ENCODE peak calls at places on chromosomes 7 and 10, in four cellular contexts. One of them, this sample, is unnamed.

GRCh38 chr7:95845007-95845406 is 72.7 kb downstream of the DYNC1I1 start:
- DNase-seq in breast epithelium: no peak
- DNase-seq in vagina: no peak
- DNase-seq in HL-60: no peak
- DNase-seq in this sample: no peak

GRCh38 chr7:158413962-158414961 is 173.4 kb downstream of the PTPRN2 start:
- DNase-seq in breast epithelium: no peak
- DNase-seq in vagina: no peak
- DNase-seq in HL-60: no peak
- DNase-seq in this sample: no peak

GRCh38 chr7:92255308-92255707 is 9.5 kb downstream of the ANKIB1 start:
- DNase-seq in breast epithelium: no peak
- DNase-seq in vagina: no peak
- DNase-seq in HL-60: no peak
- DNase-seq in this sample: no peak

GRCh38 chr7:1704326-1705241 is 34.5 kb downstream of the ELFN1 start:
- DNase-seq in breast epithelium: no peak
- DNase-seq in vagina: no peak
- DNase-seq in HL-60: no peak
- DNase-seq in this sample: peak

GRCh38 chr10:73859441-73860049 is 14.8 kb downstream of the CAMK2G start:
- DNase-seq in breast epithelium: no peak
- DNase-seq in vagina: no peak
- DNase-seq in HL-60: no peak
- DNase-seq in this sample: no peak

GRCh38 chr10:14366760-14367159 is 36.0 kb upstream of the FRMD4A start:
- DNase-seq in breast epithelium: no peak
- DNase-seq in vagina: no peak
- DNase-seq in HL-60: no peak
- DNase-seq in this sample: no peak

GRCh38 chr10:77618117-77618516 is 19.5 kb downstream of the KCNMA1 start:
- DNase-seq in breast epithelium: no peak
- DNase-seq in vagina: no peak
- DNase-seq in HL-60: no peak
- DNase-seq in this sample: no peak

GRCh38 chr7:51467384-51468017 is 150.9 kb upstream of the COBL start:
- DNase-seq in breast epithelium: no peak
- DNase-seq in vagina: peak
- DNase-seq in HL-60: no peak
- DNase-seq in this sample: no peak

GRCh38 chr7:95828824-95829428 is 56.6 kb downstream of the DYNC1I1 start:
- DNase-seq in breast epithelium: no peak
- DNase-seq in vagina: no peak
- DNase-seq in HL-60: no peak
- DNase-seq in this sample: no peak

GRCh38 chr10:42969909-42970308 is 107.0 kb upstream of the RET start:
- DNase-seq in breast epithelium: no peak
- DNase-seq in vagina: no peak
- DNase-seq in HL-60: no peak
- DNase-seq in this sample: no peak

GRCh38 chr7:109479388-109479787 is 909.7 kb downstream of the DNAJB9 start:
- DNase-seq in breast epithelium: no peak
- DNase-seq in vagina: no peak
- DNase-seq in HL-60: no peak
- DNase-seq in this sample: no peak

DNA sequence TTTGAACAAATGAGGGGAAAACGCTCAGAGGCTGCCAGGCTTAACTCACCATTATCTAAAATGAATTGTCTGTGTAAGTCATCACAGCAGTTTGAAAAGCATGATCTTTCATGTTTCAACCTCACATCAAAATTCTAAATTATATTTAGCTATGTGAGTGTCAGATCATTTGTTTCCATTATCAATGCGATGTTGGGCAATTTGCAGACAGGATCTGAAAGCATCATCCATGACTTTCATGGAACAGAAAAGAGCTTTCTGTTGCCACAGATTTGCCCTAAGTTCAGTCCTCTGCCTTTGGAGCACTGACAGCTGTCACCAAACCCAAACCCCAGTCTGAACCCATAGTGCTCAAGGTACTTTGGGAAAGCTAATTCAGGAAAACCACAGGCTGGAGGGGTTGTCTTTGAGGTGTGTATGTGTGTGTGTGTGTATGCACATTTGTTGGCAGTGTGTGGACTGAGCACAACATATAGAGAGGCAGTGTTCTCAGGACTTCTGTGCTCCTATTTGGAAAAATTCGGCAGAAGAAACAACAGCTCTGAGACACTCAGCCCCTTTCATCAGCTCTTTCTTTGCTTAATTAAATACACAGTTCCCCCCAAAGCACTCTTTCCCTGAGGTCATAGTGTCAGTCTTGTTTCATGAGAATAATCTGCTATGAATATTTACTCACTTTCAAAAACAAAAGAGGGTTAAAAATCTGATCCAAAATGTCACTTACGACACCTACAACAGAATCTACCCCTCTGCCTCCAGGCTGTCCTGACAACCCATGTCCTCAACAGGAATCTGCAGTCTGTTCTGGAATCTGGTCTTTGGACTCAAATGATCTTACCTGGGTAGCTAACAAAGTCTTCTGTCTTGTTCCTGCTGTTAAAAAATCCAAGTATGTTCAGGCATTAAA is 188.5 kb upstream of the KLF14 start:
- DNase-seq in breast epithelium: peak
- DNase-seq in vagina: no peak
- DNase-seq in HL-60: no peak
- DNase-seq in this sample: no peak
- TF ChIP-seq POLR2AphosphoS5 in breast epithelium: peak
- TF ChIP-seq POLR2AphosphoS5 in vagina: no peak
- TF ChIP-seq POLR2AphosphoS5 in HL-60: no peak
- TF ChIP-seq POLR2AphosphoS5 in this sample: no peak

DNA sequence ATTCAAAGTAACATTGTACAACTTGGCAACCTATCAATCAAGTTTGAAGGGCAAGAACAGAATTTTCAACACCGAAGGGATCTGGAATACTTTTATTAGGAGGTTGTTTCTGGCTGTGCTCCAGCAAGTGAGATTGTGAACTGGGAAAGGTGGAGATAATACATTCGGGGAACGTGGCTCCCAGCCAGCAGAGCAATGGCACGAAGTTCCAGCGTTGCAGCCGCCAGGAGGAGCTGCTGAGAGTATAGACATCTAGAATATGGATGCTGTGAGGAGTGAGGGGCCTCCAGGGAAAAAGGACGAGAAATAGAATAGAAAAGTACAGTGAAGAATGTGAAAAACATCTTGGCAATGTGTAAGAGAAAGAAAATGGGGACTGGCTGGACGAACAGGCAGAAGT is 69.5 kb downstream of the TCERG1L start:
- DNase-seq in breast epithelium: no peak
- DNase-seq in vagina: no peak
- DNase-seq in HL-60: no peak
- DNase-seq in this sample: peak
- TF ChIP-seq CTCF in breast epithelium: no peak
- TF ChIP-seq CTCF in vagina: no peak
- TF ChIP-seq CTCF in HL-60: no peak
- TF ChIP-seq CTCF in this sample: no peak

DNA sequence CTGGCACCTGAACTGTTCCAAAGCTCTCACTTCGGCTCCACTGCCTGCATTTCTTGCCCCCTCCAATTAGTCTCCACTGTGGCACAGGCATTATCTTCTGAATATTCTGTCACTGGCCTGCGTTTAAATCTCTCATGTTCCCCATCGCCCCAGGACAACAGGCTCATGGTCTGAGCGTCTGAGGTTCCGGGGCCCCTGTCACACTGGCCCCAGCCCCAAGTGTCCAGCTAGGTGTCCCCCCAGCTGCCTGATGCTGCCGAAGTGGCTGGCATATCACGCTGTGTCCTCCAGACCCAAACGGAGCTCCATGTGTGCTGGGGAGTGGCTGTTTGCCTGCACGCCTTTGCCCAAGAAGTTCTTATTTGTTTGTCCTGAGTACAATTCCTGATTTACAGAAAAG is 135.4 kb downstream of the TACC2 start:
- DNase-seq in breast epithelium: no peak
- DNase-seq in vagina: no peak
- DNase-seq in HL-60: no peak
- DNase-seq in this sample: no peak
- H3K27ac ChIP-seq in breast epithelium: no peak
- H3K27ac ChIP-seq in vagina: no peak
- H3K27ac ChIP-seq in HL-60: no peak
- H3K27ac ChIP-seq in this sample: no peak

GRCh38 chr10:76085002-76085401 is 653.6 kb downstream of the LRMDA start:
- DNase-seq in breast epithelium: no peak
- DNase-seq in vagina: no peak
- DNase-seq in HL-60: no peak
- DNase-seq in this sample: no peak

GRCh38 chr10:76082956-76083355 is 651.5 kb downstream of the LRMDA start:
- DNase-seq in breast epithelium: no peak
- DNase-seq in vagina: peak
- DNase-seq in HL-60: no peak
- DNase-seq in this sample: no peak

GRCh38 chr10:76086571-76087260 is 655.3 kb downstream of the LRMDA start:
- DNase-seq in breast epithelium: no peak
- DNase-seq in vagina: no peak
- DNase-seq in HL-60: no peak
- DNase-seq in this sample: no peak

GRCh38 chr10:76089626-76090185 is 658.3 kb downstream of the LRMDA start:
- DNase-seq in breast epithelium: no peak
- DNase-seq in vagina: no peak
- DNase-seq in HL-60: no peak
- DNase-seq in this sample: no peak

DNA sequence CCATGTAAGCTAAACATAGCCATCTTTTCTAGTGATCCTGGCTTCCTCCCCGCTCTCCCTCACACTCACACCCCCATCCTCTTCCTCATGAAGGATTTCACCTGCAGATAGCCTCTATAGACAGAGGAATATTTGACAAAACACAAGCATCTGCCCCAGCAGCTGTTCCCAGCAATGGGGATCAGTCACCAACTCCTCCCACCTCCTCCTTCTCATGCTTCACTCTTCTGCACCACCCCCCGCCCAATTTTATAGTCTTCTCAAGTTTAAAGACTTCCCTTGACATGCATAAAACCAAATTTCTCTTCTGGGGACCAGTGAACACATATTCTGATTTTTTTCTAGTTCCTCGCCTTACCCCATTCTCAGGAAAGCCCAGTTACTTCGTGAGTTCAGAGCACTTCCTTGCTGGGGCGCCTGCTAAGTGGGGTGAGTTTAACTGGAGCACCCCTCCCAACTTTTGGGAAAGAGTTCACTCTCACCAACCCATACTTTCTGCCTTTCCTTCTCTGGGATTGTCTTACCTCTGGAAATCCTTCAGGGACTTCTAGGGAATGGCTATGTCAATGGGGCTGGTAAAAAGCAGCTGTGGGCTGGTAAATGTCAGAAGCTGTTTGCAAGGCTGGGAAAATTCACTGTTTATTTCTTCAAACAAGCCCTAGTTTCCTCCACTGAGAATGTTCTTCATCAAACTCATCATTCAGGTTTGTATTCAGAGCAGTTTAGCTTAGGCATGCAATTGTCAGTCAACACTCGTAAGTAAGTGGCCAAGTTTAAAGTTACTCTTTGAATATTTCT is 654.5 kb downstream of the LRMDA start:
- DNase-seq in breast epithelium: no peak
- DNase-seq in vagina: no peak
- DNase-seq in HL-60: no peak
- DNase-seq in this sample: no peak
- TF ChIP-seq POLR2AphosphoS5 in breast epithelium: no peak
- TF ChIP-seq POLR2AphosphoS5 in vagina: no peak
- TF ChIP-seq POLR2AphosphoS5 in HL-60: no peak
- TF ChIP-seq POLR2AphosphoS5 in this sample: no peak

GRCh38 chr7:25557379-25557916 is 329.2 kb upstream of the NPVF start:
- DNase-seq in breast epithelium: no peak
- DNase-seq in vagina: no peak
- DNase-seq in HL-60: no peak
- DNase-seq in this sample: no peak

GRCh38 chr7:25559581-25560367 is 331.5 kb upstream of the NPVF start:
- DNase-seq in breast epithelium: no peak
- DNase-seq in vagina: no peak
- DNase-seq in HL-60: no peak
- DNase-seq in this sample: no peak

GRCh38 chr7:25553580-25554274 is 325.4 kb upstream of the NPVF start:
- DNase-seq in breast epithelium: no peak
- DNase-seq in vagina: no peak
- DNase-seq in HL-60: no peak
- DNase-seq in this sample: no peak

GRCh38 chr7:25557930-25558329 is 329.6 kb upstream of the NPVF start:
- DNase-seq in breast epithelium: no peak
- DNase-seq in vagina: no peak
- DNase-seq in HL-60: no peak
- DNase-seq in this sample: no peak

DNA sequence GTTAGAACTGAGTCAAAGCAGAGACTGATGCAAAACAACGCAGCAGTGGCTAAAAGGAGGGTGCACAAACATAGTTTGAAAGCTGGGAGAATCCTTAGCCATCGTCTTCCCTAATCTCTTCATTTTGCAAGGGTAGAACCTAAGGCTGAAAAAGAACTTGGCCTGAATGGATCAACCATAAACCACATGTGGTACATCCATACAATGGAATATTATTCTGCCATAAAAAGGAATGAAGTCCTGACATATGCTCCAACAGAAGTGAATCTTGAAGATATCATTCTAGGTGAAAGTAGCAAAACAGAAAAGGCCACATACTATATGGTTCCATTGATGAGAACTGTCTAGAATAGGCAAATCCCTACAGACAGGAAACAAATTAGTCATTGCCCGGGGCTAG is 330.3 kb upstream of the NPVF start:
- DNase-seq in breast epithelium: no peak
- DNase-seq in vagina: no peak
- DNase-seq in HL-60: no peak
- DNase-seq in this sample: no peak
- TF ChIP-seq CTCF in breast epithelium: no peak
- TF ChIP-seq CTCF in vagina: no peak
- TF ChIP-seq CTCF in HL-60: no peak
- TF ChIP-seq CTCF in this sample: no peak

DNA sequence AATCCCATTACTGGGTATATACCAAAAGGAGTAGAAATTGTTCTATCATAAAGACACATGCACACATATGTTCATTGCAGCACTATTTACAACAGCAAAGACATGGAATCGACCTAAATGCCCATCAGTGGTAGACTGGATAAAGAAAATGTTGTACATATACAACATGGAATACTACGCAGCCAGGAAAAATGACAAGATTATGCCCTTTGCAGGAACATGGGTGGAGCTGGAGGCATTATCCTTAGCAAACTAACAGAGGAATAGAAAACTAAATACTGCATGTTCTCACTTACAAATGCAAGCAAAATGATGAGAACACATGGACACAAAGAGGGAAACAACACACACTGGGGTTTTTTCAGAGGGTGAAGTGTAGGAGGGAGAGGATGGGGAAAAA is 300.2 kb downstream of the BAMBI start:
- DNase-seq in breast epithelium: no peak
- DNase-seq in vagina: no peak
- DNase-seq in HL-60: no peak
- DNase-seq in this sample: no peak
- H3K27ac ChIP-seq in breast epithelium: no peak
- H3K27ac ChIP-seq in vagina: no peak
- H3K27ac ChIP-seq in HL-60: no peak
- H3K27ac ChIP-seq in this sample: no peak

GRCh38 chr10:61795551-61795950 is 105.9 kb upstream of the ARID5B start:
- DNase-seq in breast epithelium: no peak
- DNase-seq in vagina: no peak
- DNase-seq in HL-60: no peak
- DNase-seq in this sample: no peak
- TF ChIP-seq POLR2AphosphoS5 in breast epithelium: no peak
- TF ChIP-seq POLR2AphosphoS5 in vagina: no peak
- TF ChIP-seq POLR2AphosphoS5 in HL-60: no peak
- TF ChIP-seq POLR2AphosphoS5 in this sample: no peak

This sample was measured in spleen.